ENCODE peak calls at places on chromosome X, in ten cellular contexts. Y is bronchial epithelial cell; J is T47D; A is stimulated activated CD8-positive, alpha-beta memory T cell treated with anti-CD3 and anti-CD28 coated beads, Interleukin-15, amount 100 ng/mL, for 1 hour; F is cardiac fibroblast; P is ovary; Z is kidney; M is OCI-LY7; I is Peyer's patch; G is HS-5. C is an unnamed sample.

GRCh38 chrX:101191217-101191750 is 28.3 kb upstream of the DRP2 start:
- DNase-seq in J (no peak), Y (no peak), M (no peak), P (peak; percentile 20), Z (peak; percentile 68), A (no peak), G (no peak), F (no peak), I (no peak), C (no peak)

GRCh38 chrX:129239371-129239770 is 283.9 kb downstream of the SMARCA1 start:
- DNase-seq in I (no peak), G (no peak), F (peak; percentile 21), P (no peak), Z (no peak), A (no peak), M (no peak), J (no peak), Y (no peak), C (no peak)

GRCh38 chrX:68286076-68286475 is 147.2 kb downstream of the OPHN1 start:
- DNase-seq in Z (no peak), F (peak; percentile 29), A (no peak), G (no peak), M (no peak), P (no peak), J (no peak), Y (no peak), I (no peak), C (no peak)

GRCh38 chrX:129490330-129490729 is 33.0 kb downstream of the SMARCA1 start:
- DNase-seq in F (no peak), Z (no peak), A (no peak), I (no peak), Y (no peak), J (no peak), G (no peak), P (no peak), M (no peak), C (no peak)

GRCh38 chrX:49838374-49838773 is 9.3 kb downstream of the PAGE4 start:
- DNase-seq in J (no peak), Y (peak; percentile 21), M (peak; percentile 10), I (no peak), P (no peak), G (no peak), A (no peak), Z (no peak), F (peak; percentile 28), C (peak; percentile 9)

GRCh38 chrX:42803320-42803719 is 25.4 kb upstream of the PPP1R2C start:
- DNase-seq in Z (no peak), P (no peak), G (peak; percentile 30), F (peak; percentile 58), A (no peak), I (no peak), M (no peak), J (no peak), Y (peak; percentile 78), C (no peak)

GRCh38 chrX:26778320-26778888 is 562.4 kb downstream of the MAGEB5 start:
- DNase-seq in G (no peak), J (no peak), A (no peak), I (no peak), Y (no peak), M (peak; percentile 19), Z (no peak), F (peak; percentile 0), P (no peak), C (no peak)

GRCh38 chrX:11341274-11342256 is 48.4 kb downstream of the AMELX start:
- DNase-seq in I (no peak), A (no peak), G (peak; percentile 69), Y (peak; percentile 88), P (peak; percentile 56), F (peak; percentile 91), J (no peak), M (peak; percentile 20), Z (peak; percentile 81), C (no peak)

GRCh38 chrX:15815779-15816452 is 25.6 kb downstream of the ZRSR2 start:
- DNase-seq in M (peak; percentile 31), Y (peak; percentile 3), Z (no peak), A (no peak), J (peak; percentile 62), P (no peak), I (no peak), G (no peak), F (peak; percentile 34), C (peak; percentile 1)

GRCh38 chrX:45267007-45267406 is 66.3 kb upstream of the DIPK2B start:
- DNase-seq in M (no peak), Y (no peak), F (no peak), I (no peak), J (no peak), P (no peak), A (no peak), G (no peak), Z (no peak), C (no peak)

GRCh38 chrX:38618152-38618551 is 56.8 kb downstream of the TSPAN7 start:
- DNase-seq in M (no peak), G (no peak), Y (no peak), J (no peak), P (no peak), Z (no peak), F (no peak), A (no peak), I (no peak), C (no peak)

GRCh38 chrX:9392445-9392844 is 72.4 kb upstream of the TBL1X start:
- DNase-seq in Y (peak; percentile 35), A (no peak), I (no peak), J (no peak), F (no peak), Z (no peak), G (no peak), P (no peak), M (no peak), C (no peak)

GRCh38 chrX:135383249-135383648 is 38.5 kb upstream of the SMIM10L2A start:
- DNase-seq in I (no peak), J (no peak), P (no peak), M (no peak), A (no peak), F (no peak), G (no peak), Z (no peak), Y (no peak), C (no peak)

GRCh38 chrX:38817004-38817703 is 15.9 kb downstream of the MID1IP1 start:
- DNase-seq in G (no peak), I (no peak), M (no peak), J (no peak), F (peak; percentile 43), P (peak; percentile 71), Y (peak; percentile 33), Z (no peak), A (no peak), C (no peak)

GRCh38 chrX:40154229-40154852 is 56.6 kb upstream of the BCOR start:
- DNase-seq in Y (no peak), A (no peak), Z (peak; percentile 76), P (peak; percentile 49), F (peak; percentile 41), M (peak; percentile 20), I (no peak), J (no peak), G (no peak), C (peak; percentile 89)

GRCh38 chrX:23383411-23383810 is 48.8 kb downstream of the PTCHD1 start:
- DNase-seq in P (no peak), Y (peak; percentile 42), F (peak; percentile 60), A (no peak), J (no peak), G (peak; percentile 41), Z (no peak), I (no peak), M (no peak), C (no peak)

GRCh38 chrX:43868791-43869190 is 13.5 kb downstream of the MAOB start:
- DNase-seq in M (no peak), P (no peak), A (no peak), I (no peak), Z (no peak), G (no peak), J (no peak), F (no peak), Y (no peak), C (no peak)